ENCODE peak calls at places on chromosomes 5 and 9, in six cellular contexts. H is Peyer's patch, X is PC-3, D is AG04450, V is DND-41, B is cardiac muscle cell. S is an unnamed sample.

GRCh38 chr9:127081250-127082185 is 40.9 kb downstream of the ANGPTL2 start:
- DNase-seq in H (peak), X (no peak), D (no peak), V (no peak), B (no peak), S (no peak)

GRCh38 chr9:99249619-99250018 is 27.5 kb downstream of the SEC61B start:
- DNase-seq in H (no peak), X (no peak), D (no peak), V (no peak), B (no peak), S (no peak)

GRCh38 chr5:80234311-80234948 is 21.4 kb downstream of the SERINC5 start:
- DNase-seq in H (no peak), X (no peak), D (no peak), V (no peak), B (no peak), S (no peak)

GRCh38 chr5:65462139-65462705 is 19.5 kb downstream of the ADAMTS6 start:
- DNase-seq in H (no peak), X (no peak), D (no peak), V (no peak), B (no peak), S (no peak)

GRCh38 chr9:15824310-15824709 is 271.5 kb downstream of the CCDC171 start:
- DNase-seq in H (no peak), X (peak), D (no peak), V (peak), B (peak), S (no peak)

GRCh38 chr5:1001406-1002270 is 7.0 kb upstream of the NKD2 start:
- DNase-seq in H (no peak), X (no peak), D (no peak), V (peak), B (no peak), S (no peak)

GRCh38 chr9:16282216-16282615 is 588.3 kb downstream of the BNC2 start:
- DNase-seq in H (no peak), X (peak), D (peak), V (no peak), B (no peak), S (no peak)

GRCh38 chr9:125075997-125076396 is 67.3 kb downstream of the SCAI start:
- DNase-seq in H (no peak), X (no peak), D (no peak), V (no peak), B (no peak), S (no peak)

GRCh38 chr5:54470677-54471076 is 15.2 kb downstream of the HSPB3 start:
- DNase-seq in H (no peak), X (no peak), D (peak), V (no peak), B (no peak), S (no peak)

GRCh38 chr9:114799441-114799840 is 6.4 kb downstream of the TNFSF15 start:
- DNase-seq in H (no peak), X (no peak), D (no peak), V (no peak), B (peak), S (no peak)

GRCh38 chr9:8400378-8400777 is 600.8 kb upstream of the DMAC1 start:
- DNase-seq in H (no peak), X (no peak), D (no peak), V (no peak), B (no peak), S (no peak)

GRCh38 chr5:73032635-73033034 is 76.8 kb downstream of the FCHO2 start:
- DNase-seq in H (no peak), X (no peak), D (no peak), V (no peak), B (no peak), S (no peak)

GRCh38 chr9:4117835-4118610 is 181.8 kb downstream of the GLIS3 start:
- DNase-seq in H (peak), X (no peak), D (no peak), V (peak), B (no peak), S (peak)

GRCh38 chr5:37838152-37838932 is 1.5 kb downstream of the GDNF start:
- DNase-seq in H (no peak), X (peak), D (no peak), V (no peak), B (peak), S (no peak)

GRCh38 chr5:150155258-150156032 is at the start of gene PDGFRB:
- DNase-seq in H (peak), X (no peak), D (peak), V (peak), B (peak), S (peak)

GRCh38 chr5:4868140-4868735 is 271.9 kb upstream of the ADAMTS16 start:
- DNase-seq in H (peak), X (peak), D (no peak), V (peak), B (peak), S (no peak)

GRCh38 chr9:113152699-113153098 is 1.9 kb downstream of the SLC31A2 start:
- DNase-seq in H (no peak), X (peak), D (no peak), V (no peak), B (no peak), S (no peak)

GRCh38 chr5:36135994-36136393 is 15.7 kb downstream of the LMBRD2 start:
- DNase-seq in H (no peak), X (no peak), D (no peak), V (no peak), B (no peak), S (no peak)

GRCh38 chr5:181069767-181070491 is 29.9 kb downstream of the BTNL9 start:
- DNase-seq in H (no peak), X (no peak), D (no peak), V (no peak), B (no peak), S (no peak)

GRCh38 chr5:15885156-15885555 is 294.4 kb downstream of the MARCHF11 start:
- DNase-seq in H (no peak), X (no peak), D (no peak), V (no peak), B (no peak), S (no peak)

GRCh38 chr9:133506653-133507038 is 18.1 kb downstream of the MYMK start:
- DNase-seq in H (no peak), X (peak), D (peak), V (no peak), B (no peak), S (no peak)

GRCh38 chr9:92224177-92224576 is 69.3 kb downstream of the IARS1 start:
- DNase-seq in H (no peak), X (no peak), D (no peak), V (no peak), B (no peak), S (no peak)

GRCh38 chr5:171388816-171389168 is 1.1 kb downstream of the NPM1 start:
- DNase-seq in H (no peak), X (no peak), D (no peak), V (no peak), B (no peak), S (no peak)

GRCh38 chr5:157857821-157858526 is 971 bp downstream of the CLINT1 start:
- DNase-seq in H (no peak), X (peak), D (no peak), V (no peak), B (peak), S (no peak)

GRCh38 chr9:90659626-90660364 is 17.2 kb upstream of the DIRAS2 start:
- DNase-seq in H (no peak), X (peak), D (no peak), V (no peak), B (no peak), S (no peak)

GRCh38 chr5:32531885-32532520 is 53.4 kb upstream of the SUB1 start:
- DNase-seq in H (no peak), X (peak), D (no peak), V (peak), B (no peak), S (peak)

GRCh38 chr9:22401671-22402070 is 45.0 kb upstream of the DMRTA1 start:
- DNase-seq in H (no peak), X (no peak), D (no peak), V (no peak), B (no peak), S (no peak)

GRCh38 chr5:158660726-158661125 is 439.0 kb downstream of the EBF1 start:
- DNase-seq in H (no peak), X (no peak), D (no peak), V (no peak), B (no peak), S (no peak)

GRCh38 chr9:33813712-33814641 is 3.0 kb upstream of the UBE2R2 start:
- DNase-seq in H (peak), X (peak), D (no peak), V (no peak), B (peak), S (no peak)

GRCh38 chr5:39440964-39441363 is 16.2 kb upstream of the DAB2 start:
- DNase-seq in H (no peak), X (no peak), D (no peak), V (no peak), B (no peak), S (no peak)

GRCh38 chr5:137332296-137332695 is 166.8 kb downstream of the SPOCK1 start:
- DNase-seq in H (no peak), X (no peak), D (no peak), V (no peak), B (peak), S (no peak)

GRCh38 chr5:110896901-110897300 is 158.1 kb downstream of the SLC25A46 start:
- DNase-seq in H (no peak), X (no peak), D (peak), V (no peak), B (no peak), S (no peak)

GRCh38 chr9:135993840-135994776 is 32.9 kb upstream of the UBAC1 start:
- DNase-seq in H (no peak), X (no peak), D (no peak), V (no peak), B (no peak), S (no peak)

GRCh38 chr9:1839984-1840383 is 175.2 kb upstream of the SMARCA2 start:
- DNase-seq in H (no peak), X (no peak), D (no peak), V (no peak), B (no peak), S (no peak)

GRCh38 chr9:1832960-1833359 is 182.2 kb upstream of the SMARCA2 start:
- DNase-seq in H (no peak), X (no peak), D (no peak), V (no peak), B (no peak), S (no peak)

GRCh38 chr9:1837453-1838084 is 177.6 kb upstream of the SMARCA2 start:
- DNase-seq in H (no peak), X (peak), D (no peak), V (peak), B (peak), S (no peak)
- TF ChIP-seq CTCF in H (no peak), X (peak), D (peak), V (peak), B (peak), S (no peak)

GRCh38 chr5:172602712-172603289 is 38.3 kb upstream of the NEURL1B start:
- DNase-seq in H (no peak), X (no peak), D (no peak), V (no peak), B (no peak), S (no peak)
- H3K27ac ChIP-seq in H (no peak), X (no peak), D (peak), V (no peak), B (no peak), S (no peak)

GRCh38 chr9:130045657-130046450 is 2.9 kb upstream of the FNBP1 start:
- DNase-seq in H (no peak), X (no peak), D (no peak), V (no peak), B (no peak), S (no peak)
- H3K4me3 ChIP-seq in H (no peak), X (no peak), D (no peak), V (no peak), B (no peak), S (no peak)

DNA sequence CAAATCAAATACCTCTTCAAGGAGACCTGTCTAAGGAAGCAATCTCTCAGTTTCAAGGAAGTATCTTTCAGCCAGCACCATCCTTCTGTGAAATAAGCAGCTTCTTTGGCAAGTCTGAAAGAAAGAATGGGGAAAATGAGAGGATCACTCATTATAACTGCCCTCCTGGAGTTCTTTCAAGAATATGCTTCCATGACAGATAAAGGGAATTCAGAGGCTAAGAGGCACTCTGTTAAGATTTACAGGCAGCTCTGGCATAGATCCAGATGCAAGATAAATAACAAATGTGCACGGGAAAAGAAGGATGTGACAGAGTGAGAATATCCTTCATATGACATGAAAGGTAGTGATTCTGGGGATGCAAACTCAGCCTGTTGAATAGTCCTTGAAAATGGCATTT is 348.2 kb upstream of the CCNG1 start:
- DNase-seq in H (no peak), X (no peak), D (no peak), V (no peak), B (no peak), S (no peak)
- TF ChIP-seq CTCF in H (no peak), X (no peak), D (no peak), V (no peak), B (no peak), S (no peak)